ENCODE peak calls at places on chromosomes 7 and 10, in ten cellular contexts. One of them, this sample, is unnamed.

GRCh38 chr10:5234106-5234877 is 37.7 kb downstream of the AKR1C4 start:
- DNase-seq in A549: peak
- DNase-seq in left ventricle myocardium inferior: no peak
- DNase-seq in transverse colon: peak
- DNase-seq in right lobe of liver: peak
- DNase-seq in gastrocnemius medialis: peak
- DNase-seq in cardiac muscle cell: peak
- DNase-seq in GM23338: no peak
- DNase-seq in BJ: no peak
- DNase-seq in kidney: no peak
- DNase-seq in this sample: no peak

GRCh38 chr10:112953760-112954159 is 3.7 kb downstream of the TCF7L2 start:
- DNase-seq in cardiac muscle cell: peak
- DNase-seq in GM23338: no peak
- DNase-seq in kidney: no peak
- DNase-seq in left ventricle myocardium inferior: no peak
- DNase-seq in BJ: no peak
- DNase-seq in A549: peak
- DNase-seq in transverse colon: no peak
- DNase-seq in gastrocnemius medialis: no peak
- DNase-seq in right lobe of liver: no peak
- DNase-seq in this sample: no peak

GRCh38 chr7:2681954-2682799 is 5.8 kb upstream of the AMZ1 start:
- DNase-seq in BJ: no peak
- DNase-seq in A549: no peak
- DNase-seq in kidney: peak
- DNase-seq in transverse colon: no peak
- DNase-seq in cardiac muscle cell: no peak
- DNase-seq in left ventricle myocardium inferior: no peak
- DNase-seq in gastrocnemius medialis: no peak
- DNase-seq in right lobe of liver: no peak
- DNase-seq in GM23338: no peak
- DNase-seq in this sample: no peak

GRCh38 chr7:13988011-13988410 is 1.5 kb downstream of the ETV1 start:
- DNase-seq in gastrocnemius medialis: no peak
- DNase-seq in kidney: no peak
- DNase-seq in right lobe of liver: no peak
- DNase-seq in transverse colon: no peak
- DNase-seq in left ventricle myocardium inferior: no peak
- DNase-seq in BJ: no peak
- DNase-seq in A549: no peak
- DNase-seq in cardiac muscle cell: peak
- DNase-seq in GM23338: no peak
- DNase-seq in this sample: no peak

GRCh38 chr7:73520673-73521635 is 1.1 kb downstream of the BAZ1B start:
- DNase-seq in A549: peak
- DNase-seq in transverse colon: no peak
- DNase-seq in GM23338: peak
- DNase-seq in right lobe of liver: no peak
- DNase-seq in gastrocnemius medialis: no peak
- DNase-seq in BJ: no peak
- DNase-seq in cardiac muscle cell: peak
- DNase-seq in left ventricle myocardium inferior: no peak
- DNase-seq in kidney: no peak
- DNase-seq in this sample: no peak

GRCh38 chr10:113028393-113029054 is 78.5 kb downstream of the TCF7L2 start:
- DNase-seq in GM23338: no peak
- DNase-seq in A549: no peak
- DNase-seq in right lobe of liver: no peak
- DNase-seq in transverse colon: no peak
- DNase-seq in kidney: no peak
- DNase-seq in cardiac muscle cell: no peak
- DNase-seq in BJ: no peak
- DNase-seq in left ventricle myocardium inferior: no peak
- DNase-seq in gastrocnemius medialis: no peak
- DNase-seq in this sample: no peak

GRCh38 chr10:84783386-84783785 is 455.0 kb downstream of the CCSER2 start:
- DNase-seq in left ventricle myocardium inferior: no peak
- DNase-seq in GM23338: peak
- DNase-seq in right lobe of liver: no peak
- DNase-seq in kidney: no peak
- DNase-seq in BJ: no peak
- DNase-seq in gastrocnemius medialis: no peak
- DNase-seq in A549: peak
- DNase-seq in cardiac muscle cell: peak
- DNase-seq in transverse colon: no peak
- DNase-seq in this sample: peak

GRCh38 chr7:33849004-33849403 is 56.3 kb upstream of the BMPER start:
- DNase-seq in gastrocnemius medialis: no peak
- DNase-seq in kidney: no peak
- DNase-seq in A549: no peak
- DNase-seq in left ventricle myocardium inferior: no peak
- DNase-seq in transverse colon: no peak
- DNase-seq in BJ: no peak
- DNase-seq in right lobe of liver: no peak
- DNase-seq in GM23338: no peak
- DNase-seq in cardiac muscle cell: no peak
- DNase-seq in this sample: no peak

GRCh38 chr10:115937756-115938032 is 335.3 kb downstream of the GFRA1 start:
- DNase-seq in gastrocnemius medialis: no peak
- DNase-seq in BJ: no peak
- DNase-seq in kidney: no peak
- DNase-seq in cardiac muscle cell: no peak
- DNase-seq in right lobe of liver: no peak
- DNase-seq in A549: no peak
- DNase-seq in transverse colon: no peak
- DNase-seq in GM23338: no peak
- DNase-seq in left ventricle myocardium inferior: no peak
- DNase-seq in this sample: no peak

GRCh38 chr7:25852995-25853713 is 298.8 kb upstream of the NFE2L3 start:
- DNase-seq in A549: no peak
- DNase-seq in cardiac muscle cell: no peak
- DNase-seq in right lobe of liver: no peak
- DNase-seq in GM23338: no peak
- DNase-seq in left ventricle myocardium inferior: no peak
- DNase-seq in transverse colon: no peak
- DNase-seq in kidney: no peak
- DNase-seq in BJ: no peak
- DNase-seq in gastrocnemius medialis: no peak
- DNase-seq in this sample: no peak

GRCh38 chr10:131111474-131112080 is 199.9 kb downstream of the TCERG1L start:
- DNase-seq in A549: no peak
- DNase-seq in transverse colon: no peak
- DNase-seq in cardiac muscle cell: no peak
- DNase-seq in kidney: peak
- DNase-seq in gastrocnemius medialis: no peak
- DNase-seq in right lobe of liver: no peak
- DNase-seq in left ventricle myocardium inferior: no peak
- DNase-seq in BJ: no peak
- DNase-seq in GM23338: no peak
- DNase-seq in this sample: no peak

GRCh38 chr10:52423369-52423768 is 109.3 kb downstream of the DKK1 start:
- DNase-seq in BJ: no peak
- DNase-seq in right lobe of liver: no peak
- DNase-seq in kidney: no peak
- DNase-seq in gastrocnemius medialis: no peak
- DNase-seq in left ventricle myocardium inferior: no peak
- DNase-seq in cardiac muscle cell: no peak
- DNase-seq in GM23338: no peak
- DNase-seq in A549: no peak
- DNase-seq in transverse colon: no peak
- DNase-seq in this sample: no peak

GRCh38 chr10:34655286-34656170 is 159.6 kb downstream of the PARD3 start:
- DNase-seq in transverse colon: peak
- DNase-seq in GM23338: peak
- DNase-seq in left ventricle myocardium inferior: no peak
- DNase-seq in right lobe of liver: no peak
- DNase-seq in gastrocnemius medialis: no peak
- DNase-seq in cardiac muscle cell: peak
- DNase-seq in kidney: no peak
- DNase-seq in BJ: peak
- DNase-seq in A549: peak
- DNase-seq in this sample: peak

GRCh38 chr10:93346712-93347111 is 135.4 kb downstream of the MYOF start:
- DNase-seq in gastrocnemius medialis: no peak
- DNase-seq in BJ: no peak
- DNase-seq in kidney: no peak
- DNase-seq in cardiac muscle cell: peak
- DNase-seq in right lobe of liver: no peak
- DNase-seq in transverse colon: no peak
- DNase-seq in GM23338: peak
- DNase-seq in left ventricle myocardium inferior: no peak
- DNase-seq in A549: no peak
- DNase-seq in this sample: no peak

GRCh38 chr7:152760384-152761115 is 998 bp downstream of the ACTR3B start:
- DNase-seq in left ventricle myocardium inferior: no peak
- DNase-seq in right lobe of liver: no peak
- DNase-seq in transverse colon: no peak
- DNase-seq in BJ: no peak
- DNase-seq in cardiac muscle cell: no peak
- DNase-seq in kidney: no peak
- DNase-seq in A549: no peak
- DNase-seq in gastrocnemius medialis: no peak
- DNase-seq in GM23338: peak
- DNase-seq in this sample: no peak

GRCh38 chr10:66283064-66283463 is 642.8 kb upstream of the LRRTM3 start:
- DNase-seq in gastrocnemius medialis: no peak
- DNase-seq in BJ: no peak
- DNase-seq in cardiac muscle cell: no peak
- DNase-seq in left ventricle myocardium inferior: no peak
- DNase-seq in kidney: no peak
- DNase-seq in A549: no peak
- DNase-seq in GM23338: no peak
- DNase-seq in transverse colon: no peak
- DNase-seq in right lobe of liver: no peak
- DNase-seq in this sample: no peak

GRCh38 chr10:66277481-66277880 is 648.4 kb upstream of the LRRTM3 start:
- DNase-seq in BJ: no peak
- DNase-seq in cardiac muscle cell: no peak
- DNase-seq in transverse colon: no peak
- DNase-seq in gastrocnemius medialis: no peak
- DNase-seq in GM23338: peak
- DNase-seq in left ventricle myocardium inferior: no peak
- DNase-seq in right lobe of liver: no peak
- DNase-seq in A549: no peak
- DNase-seq in kidney: no peak
- DNase-seq in this sample: no peak

GRCh38 chr10:66284621-66285020 is 641.2 kb upstream of the LRRTM3 start:
- DNase-seq in left ventricle myocardium inferior: no peak
- DNase-seq in gastrocnemius medialis: no peak
- DNase-seq in right lobe of liver: no peak
- DNase-seq in GM23338: no peak
- DNase-seq in cardiac muscle cell: no peak
- DNase-seq in BJ: no peak
- DNase-seq in transverse colon: no peak
- DNase-seq in A549: no peak
- DNase-seq in kidney: no peak
- DNase-seq in this sample: no peak

GRCh38 chr10:66283874-66284464 is 641.9 kb upstream of the LRRTM3 start:
- DNase-seq in left ventricle myocardium inferior: no peak
- DNase-seq in transverse colon: no peak
- DNase-seq in GM23338: no peak
- DNase-seq in cardiac muscle cell: no peak
- DNase-seq in right lobe of liver: peak
- DNase-seq in A549: no peak
- DNase-seq in BJ: no peak
- DNase-seq in gastrocnemius medialis: no peak
- DNase-seq in kidney: no peak
- DNase-seq in this sample: no peak

DNA sequence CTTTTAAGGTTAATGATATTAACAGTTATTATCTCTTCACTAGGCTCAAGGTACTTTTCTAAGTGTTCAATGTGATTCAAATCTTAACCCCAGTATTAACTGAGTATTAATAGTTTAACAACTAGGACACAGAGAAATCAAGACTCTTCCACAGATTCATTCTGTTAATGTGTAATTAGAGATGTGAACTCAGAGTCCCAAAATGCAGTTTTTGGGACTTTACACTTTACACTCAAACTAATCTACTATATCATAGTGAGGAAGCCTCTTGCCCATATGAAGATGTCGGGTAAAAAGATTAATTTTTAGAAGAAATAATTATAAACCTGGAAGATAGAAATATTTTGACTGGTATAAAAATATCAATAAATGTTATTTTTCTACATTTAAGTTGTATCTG is 644.5 kb upstream of the LRRTM3 start:
- DNase-seq in cardiac muscle cell: no peak
- DNase-seq in BJ: no peak
- DNase-seq in GM23338: no peak
- DNase-seq in left ventricle myocardium inferior: no peak
- DNase-seq in kidney: no peak
- DNase-seq in gastrocnemius medialis: no peak
- DNase-seq in right lobe of liver: no peak
- DNase-seq in transverse colon: no peak
- DNase-seq in A549: no peak
- DNase-seq in this sample: no peak
- TF ChIP-seq CTCF in cardiac muscle cell: no peak
- TF ChIP-seq CTCF in BJ: no peak
- TF ChIP-seq CTCF in GM23338: no peak
- TF ChIP-seq CTCF in left ventricle myocardium inferior: no peak
- TF ChIP-seq CTCF in kidney: no peak
- TF ChIP-seq CTCF in gastrocnemius medialis: no peak
- TF ChIP-seq CTCF in right lobe of liver: no peak
- TF ChIP-seq CTCF in transverse colon: no peak
- TF ChIP-seq CTCF in A549: no peak
- TF ChIP-seq CTCF in this sample: no peak

GRCh38 chr7:64045301-64046040 is at the start of gene ZNF727:
- DNase-seq in kidney: no peak
- DNase-seq in right lobe of liver: peak
- DNase-seq in A549: no peak
- DNase-seq in BJ: no peak
- DNase-seq in cardiac muscle cell: no peak
- DNase-seq in gastrocnemius medialis: peak
- DNase-seq in GM23338: no peak
- DNase-seq in left ventricle myocardium inferior: peak
- DNase-seq in transverse colon: peak
- DNase-seq in this sample: no peak
- H3K4me3 ChIP-seq in kidney: peak
- H3K4me3 ChIP-seq in right lobe of liver: peak
- H3K4me3 ChIP-seq in A549: no peak
- H3K4me3 ChIP-seq in BJ: no peak
- H3K4me3 ChIP-seq in cardiac muscle cell: no peak
- H3K4me3 ChIP-seq in gastrocnemius medialis: peak
- H3K4me3 ChIP-seq in GM23338: no peak
- H3K4me3 ChIP-seq in left ventricle myocardium inferior: peak
- H3K4me3 ChIP-seq in transverse colon: peak
- H3K4me3 ChIP-seq in this sample: no peak

GRCh38 chr10:105763611-105764010 is 1122.5 kb downstream of the SORCS3 start:
- DNase-seq in left ventricle myocardium inferior: no peak
- DNase-seq in A549: no peak
- DNase-seq in GM23338: no peak
- DNase-seq in BJ: no peak
- DNase-seq in right lobe of liver: no peak
- DNase-seq in gastrocnemius medialis: no peak
- DNase-seq in cardiac muscle cell: no peak
- DNase-seq in transverse colon: no peak
- DNase-seq in kidney: no peak
- DNase-seq in this sample: no peak
- TF ChIP-seq CTCF in left ventricle myocardium inferior: no peak
- TF ChIP-seq CTCF in A549: no peak
- TF ChIP-seq CTCF in GM23338: no peak
- TF ChIP-seq CTCF in BJ: no peak
- TF ChIP-seq CTCF in right lobe of liver: no peak
- TF ChIP-seq CTCF in gastrocnemius medialis: no peak
- TF ChIP-seq CTCF in cardiac muscle cell: no peak
- TF ChIP-seq CTCF in transverse colon: no peak
- TF ChIP-seq CTCF in kidney: no peak
- TF ChIP-seq CTCF in this sample: no peak

GRCh38 chr7:47380325-47381131 is 201.4 kb downstream of the TNS3 start:
- DNase-seq in cardiac muscle cell: peak
- DNase-seq in right lobe of liver: no peak
- DNase-seq in gastrocnemius medialis: no peak
- DNase-seq in left ventricle myocardium inferior: no peak
- DNase-seq in A549: peak
- DNase-seq in kidney: peak
- DNase-seq in GM23338: peak
- DNase-seq in BJ: no peak
- DNase-seq in transverse colon: peak
- DNase-seq in this sample: no peak
- H3K4me3 ChIP-seq in cardiac muscle cell: no peak
- H3K4me3 ChIP-seq in right lobe of liver: no peak
- H3K4me3 ChIP-seq in gastrocnemius medialis: no peak
- H3K4me3 ChIP-seq in left ventricle myocardium inferior: peak
- H3K4me3 ChIP-seq in A549: no peak
- H3K4me3 ChIP-seq in kidney: no peak
- H3K4me3 ChIP-seq in GM23338: no peak
- H3K4me3 ChIP-seq in BJ: no peak
- H3K4me3 ChIP-seq in transverse colon: peak
- H3K4me3 ChIP-seq in this sample: no peak